ENCODE peak calls at places on chromosomes 13 and 19, in seven cellular contexts. G is brain microvascular endothelial cell, W is stomach, V is cardiac muscle cell, R is breast epithelium, E is HFFc6, P is RWPE1. Y is an unnamed sample.

GRCh38 chr19:17687857-17688784 is at the start of gene UNC13A:
- DNase-seq in E (no peak), R (no peak), V (peak), G (peak), P (peak), W (peak), Y (peak)

GRCh38 chr13:98350746-98351330 is 173.8 kb upstream of the RNF113B start:
- DNase-seq in G (no peak), R (no peak), W (no peak), P (no peak), V (no peak), E (no peak), Y (no peak)

GRCh38 chr19:40242480-40242879 is 16.0 kb upstream of the CCNP start:
- DNase-seq in P (no peak), V (no peak), G (no peak), W (no peak), E (no peak), R (no peak), Y (no peak)

GRCh38 chr19:33502991-33503790 is 18.4 kb downstream of the PEPD start:
- DNase-seq in V (no peak), W (no peak), R (no peak), G (no peak), P (no peak), E (no peak), Y (no peak)

GRCh38 chr19:15452111-15453047 is 2.6 kb upstream of the WIZ start:
- DNase-seq in G (peak), E (no peak), P (peak), V (peak), W (peak), R (peak), Y (peak)

GRCh38 chr13:79271616-79272015 is 134.4 kb downstream of the RBM26 start:
- DNase-seq in V (no peak), R (no peak), G (no peak), W (no peak), E (no peak), P (no peak), Y (no peak)

GRCh38 chr19:16641695-16642094 is 13.7 kb upstream of the MED26 start:
- DNase-seq in E (no peak), R (no peak), P (no peak), V (no peak), G (no peak), W (no peak), Y (no peak)

GRCh38 chr13:97332725-97333124 is 101.2 kb upstream of the RAP2A start:
- DNase-seq in P (no peak), R (no peak), V (no peak), W (no peak), E (no peak), G (no peak), Y (no peak)

GRCh38 chr19:2482354-2483038 is 6.6 kb downstream of the GADD45B start:
- DNase-seq in E (no peak), V (no peak), W (no peak), P (no peak), G (no peak), R (no peak), Y (no peak)

GRCh38 chr19:15551183-15552004 is 43.1 kb downstream of the CYP4F22 start:
- DNase-seq in G (no peak), E (no peak), P (peak), W (peak), V (peak), R (no peak), Y (no peak)

GRCh38 chr13:35966024-35966423 is 165.2 kb downstream of the DCLK1 start:
- DNase-seq in W (no peak), G (no peak), V (no peak), R (no peak), E (no peak), P (no peak), Y (no peak)

GRCh38 chr19:17598953-17599352 is 43.5 kb downstream of the COLGALT1 start:
- DNase-seq in G (no peak), R (no peak), P (no peak), V (no peak), W (no peak), E (no peak), Y (no peak)

GRCh38 chr13:26658972-26659371 is 101.5 kb downstream of the WASF3 start:
- DNase-seq in V (no peak), E (no peak), P (no peak), G (no peak), R (no peak), W (no peak), Y (no peak)

GRCh38 chr13:26660185-26660584 is 100.4 kb downstream of the GPR12 start:
- DNase-seq in E (no peak), P (no peak), W (no peak), G (no peak), R (no peak), V (no peak), Y (no peak)

GRCh38 chr13:26653842-26654241 is 96.4 kb downstream of the WASF3 start:
- DNase-seq in P (no peak), G (no peak), R (no peak), V (no peak), E (no peak), W (no peak), Y (no peak)

GRCh38 chr13:26658491-26658890 is 101.0 kb downstream of the WASF3 start:
- DNase-seq in V (no peak), G (no peak), E (no peak), W (no peak), P (no peak), R (no peak), Y (no peak)

GRCh38 chr13:26656919-26657318 is 99.4 kb downstream of the WASF3 start:
- DNase-seq in R (no peak), G (peak), E (peak), V (peak), P (no peak), W (no peak), Y (no peak)
- TF ChIP-seq CTCF in R (no peak), G (peak), E (peak), V (peak), P (no peak), W (no peak), Y (no peak)

GRCh38 chr13:112901951-112902651 is 66.9 kb upstream of the MCF2L start:
- DNase-seq in V (no peak), R (peak), G (no peak), P (no peak), E (no peak), W (peak), Y (no peak)
- TF ChIP-seq CTCF in V (no peak), R (no peak), G (no peak), P (no peak), E (no peak), W (no peak), Y (no peak)

DNA sequence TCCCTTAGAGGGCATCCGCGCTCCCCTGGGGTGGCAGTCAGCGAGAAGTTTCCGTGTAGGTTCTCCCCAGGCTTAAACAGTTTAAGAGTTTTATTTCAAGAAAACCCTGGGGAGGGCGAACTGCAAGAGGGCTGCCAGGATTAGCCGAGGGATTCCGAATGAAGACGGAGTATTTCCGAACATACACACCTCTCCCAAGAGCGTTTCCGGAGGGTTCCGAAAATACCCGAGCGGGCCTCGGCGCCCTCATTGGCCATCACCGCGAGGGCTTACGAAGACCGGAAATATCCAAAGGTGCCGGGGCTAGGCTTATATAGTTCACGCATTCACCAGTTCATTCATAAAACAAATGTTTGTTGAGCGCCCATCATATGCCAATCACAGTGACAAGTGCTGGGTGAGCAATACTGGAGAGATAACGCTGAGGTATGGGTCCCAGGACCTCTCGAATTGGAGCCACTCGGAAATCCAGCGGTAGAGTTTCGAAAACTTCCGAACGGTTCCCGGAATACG is 440 bp upstream of the RPL28 start:
- DNase-seq in W (peak), R (peak), P (peak), G (peak), V (peak), E (peak), Y (peak)
- TF ChIP-seq CTCF in W (no peak), R (no peak), P (no peak), G (no peak), V (no peak), E (no peak), Y (no peak)

GRCh38 chr13:28679628-28680027 is 20.7 kb downstream of the POMP start:
- DNase-seq in E (no peak), P (no peak), V (peak), G (no peak), R (no peak), W (no peak), Y (no peak)
- TF ChIP-seq CTCF in E (peak), P (peak), V (peak), G (peak), R (no peak), W (peak), Y (no peak)

Y was measured in mesothelial cell of epicardium.